ENCODE peak calls at places on chromosomes 13 and 19, in nine cellular contexts. One of them, this sample, is unnamed.

GRCh38 chr13:42600943-42601342 is 27.0 kb downstream of the TNFSF11 start:
- DNase-seq in activated CD8-positive, alpha-beta memory T cell treated with anti-CD3 and anti-CD28 coated beads for 48 hours: no peak
- DNase-seq in NCI-H1930: no peak
- DNase-seq in HT1080: peak
- DNase-seq in cardiac muscle cell: peak
- DNase-seq in heart right ventricle: no peak
- DNase-seq in activated CD4-positive, alpha-beta T cell treated with anti-CD3 and anti-CD28 coated beads for 24 hours: no peak
- DNase-seq in spleen: no peak
- DNase-seq in posterior cingulate gyrus: no peak
- DNase-seq in this sample: peak

GRCh38 chr13:110838867-110839538 is 75.9 kb downstream of the ANKRD10 start:
- DNase-seq in activated CD8-positive, alpha-beta memory T cell treated with anti-CD3 and anti-CD28 coated beads for 48 hours: no peak
- DNase-seq in NCI-H1930: no peak
- DNase-seq in HT1080: no peak
- DNase-seq in cardiac muscle cell: no peak
- DNase-seq in heart right ventricle: no peak
- DNase-seq in activated CD4-positive, alpha-beta T cell treated with anti-CD3 and anti-CD28 coated beads for 24 hours: no peak
- DNase-seq in spleen: no peak
- DNase-seq in posterior cingulate gyrus: no peak
- DNase-seq in this sample: no peak

GRCh38 chr19:33403973-33404304 is 30.4 kb downstream of the CEBPG start:
- DNase-seq in activated CD8-positive, alpha-beta memory T cell treated with anti-CD3 and anti-CD28 coated beads for 48 hours: no peak
- DNase-seq in NCI-H1930: no peak
- DNase-seq in HT1080: no peak
- DNase-seq in cardiac muscle cell: no peak
- DNase-seq in heart right ventricle: no peak
- DNase-seq in activated CD4-positive, alpha-beta T cell treated with anti-CD3 and anti-CD28 coated beads for 24 hours: no peak
- DNase-seq in spleen: no peak
- DNase-seq in posterior cingulate gyrus: no peak
- DNase-seq in this sample: no peak

GRCh38 chr19:4578552-4579248 is 19.2 kb upstream of the SEMA6B start:
- DNase-seq in activated CD8-positive, alpha-beta memory T cell treated with anti-CD3 and anti-CD28 coated beads for 48 hours: no peak
- DNase-seq in NCI-H1930: no peak
- DNase-seq in HT1080: no peak
- DNase-seq in cardiac muscle cell: no peak
- DNase-seq in heart right ventricle: no peak
- DNase-seq in activated CD4-positive, alpha-beta T cell treated with anti-CD3 and anti-CD28 coated beads for 24 hours: no peak
- DNase-seq in spleen: no peak
- DNase-seq in posterior cingulate gyrus: no peak
- DNase-seq in this sample: no peak

GRCh38 chr13:112129557-112129956 is 62.6 kb downstream of the SOX1 start:
- DNase-seq in activated CD8-positive, alpha-beta memory T cell treated with anti-CD3 and anti-CD28 coated beads for 48 hours: no peak
- DNase-seq in NCI-H1930: no peak
- DNase-seq in HT1080: no peak
- DNase-seq in cardiac muscle cell: no peak
- DNase-seq in heart right ventricle: no peak
- DNase-seq in activated CD4-positive, alpha-beta T cell treated with anti-CD3 and anti-CD28 coated beads for 24 hours: no peak
- DNase-seq in spleen: peak
- DNase-seq in posterior cingulate gyrus: no peak
- DNase-seq in this sample: no peak

GRCh38 chr19:679418-680286 is 3.5 kb downstream of the FSTL3 start:
- DNase-seq in activated CD8-positive, alpha-beta memory T cell treated with anti-CD3 and anti-CD28 coated beads for 48 hours: no peak
- DNase-seq in NCI-H1930: no peak
- DNase-seq in HT1080: no peak
- DNase-seq in cardiac muscle cell: peak
- DNase-seq in heart right ventricle: peak
- DNase-seq in activated CD4-positive, alpha-beta T cell treated with anti-CD3 and anti-CD28 coated beads for 24 hours: no peak
- DNase-seq in spleen: peak
- DNase-seq in posterior cingulate gyrus: no peak
- DNase-seq in this sample: peak

GRCh38 chr13:45897562-45897961 is 46.0 kb upstream of the SIAH3 start:
- DNase-seq in activated CD8-positive, alpha-beta memory T cell treated with anti-CD3 and anti-CD28 coated beads for 48 hours: no peak
- DNase-seq in NCI-H1930: no peak
- DNase-seq in HT1080: no peak
- DNase-seq in cardiac muscle cell: no peak
- DNase-seq in heart right ventricle: no peak
- DNase-seq in activated CD4-positive, alpha-beta T cell treated with anti-CD3 and anti-CD28 coated beads for 24 hours: no peak
- DNase-seq in spleen: no peak
- DNase-seq in posterior cingulate gyrus: no peak
- DNase-seq in this sample: no peak

GRCh38 chr13:106530209-106530906 is 5.1 kb downstream of the EFNB2 start:
- DNase-seq in activated CD8-positive, alpha-beta memory T cell treated with anti-CD3 and anti-CD28 coated beads for 48 hours: no peak
- DNase-seq in NCI-H1930: no peak
- DNase-seq in HT1080: no peak
- DNase-seq in cardiac muscle cell: no peak
- DNase-seq in heart right ventricle: no peak
- DNase-seq in activated CD4-positive, alpha-beta T cell treated with anti-CD3 and anti-CD28 coated beads for 24 hours: no peak
- DNase-seq in spleen: no peak
- DNase-seq in posterior cingulate gyrus: no peak
- DNase-seq in this sample: peak

GRCh38 chr19:45097776-45098520 is 5.0 kb downstream of the PPP1R37 start:
- DNase-seq in activated CD8-positive, alpha-beta memory T cell treated with anti-CD3 and anti-CD28 coated beads for 48 hours: no peak
- DNase-seq in NCI-H1930: no peak
- DNase-seq in HT1080: peak
- DNase-seq in cardiac muscle cell: peak
- DNase-seq in heart right ventricle: no peak
- DNase-seq in activated CD4-positive, alpha-beta T cell treated with anti-CD3 and anti-CD28 coated beads for 24 hours: no peak
- DNase-seq in spleen: no peak
- DNase-seq in posterior cingulate gyrus: peak
- DNase-seq in this sample: peak

GRCh38 chr13:100673376-100673830 is 1.2 kb downstream of the TMTC4 start:
- DNase-seq in activated CD8-positive, alpha-beta memory T cell treated with anti-CD3 and anti-CD28 coated beads for 48 hours: no peak
- DNase-seq in NCI-H1930: no peak
- DNase-seq in HT1080: no peak
- DNase-seq in cardiac muscle cell: no peak
- DNase-seq in heart right ventricle: peak
- DNase-seq in activated CD4-positive, alpha-beta T cell treated with anti-CD3 and anti-CD28 coated beads for 24 hours: no peak
- DNase-seq in spleen: peak
- DNase-seq in posterior cingulate gyrus: no peak
- DNase-seq in this sample: no peak

GRCh38 chr13:92842145-92842544 is 384.5 kb upstream of the GPC6 start:
- DNase-seq in activated CD8-positive, alpha-beta memory T cell treated with anti-CD3 and anti-CD28 coated beads for 48 hours: no peak
- DNase-seq in NCI-H1930: no peak
- DNase-seq in HT1080: peak
- DNase-seq in cardiac muscle cell: peak
- DNase-seq in heart right ventricle: no peak
- DNase-seq in activated CD4-positive, alpha-beta T cell treated with anti-CD3 and anti-CD28 coated beads for 24 hours: no peak
- DNase-seq in spleen: no peak
- DNase-seq in posterior cingulate gyrus: no peak
- DNase-seq in this sample: no peak

GRCh38 chr13:51821666-51822065 is 17.7 kb upstream of the DHRS12 start:
- DNase-seq in activated CD8-positive, alpha-beta memory T cell treated with anti-CD3 and anti-CD28 coated beads for 48 hours: no peak
- DNase-seq in NCI-H1930: no peak
- DNase-seq in HT1080: no peak
- DNase-seq in cardiac muscle cell: no peak
- DNase-seq in heart right ventricle: no peak
- DNase-seq in activated CD4-positive, alpha-beta T cell treated with anti-CD3 and anti-CD28 coated beads for 24 hours: no peak
- DNase-seq in spleen: no peak
- DNase-seq in posterior cingulate gyrus: no peak
- DNase-seq in this sample: no peak

GRCh38 chr13:60617863-60618733 is 221.1 kb downstream of the TDRD3 start:
- DNase-seq in activated CD8-positive, alpha-beta memory T cell treated with anti-CD3 and anti-CD28 coated beads for 48 hours: no peak
- DNase-seq in NCI-H1930: no peak
- DNase-seq in HT1080: peak
- DNase-seq in cardiac muscle cell: peak
- DNase-seq in heart right ventricle: no peak
- DNase-seq in activated CD4-positive, alpha-beta T cell treated with anti-CD3 and anti-CD28 coated beads for 24 hours: no peak
- DNase-seq in spleen: no peak
- DNase-seq in posterior cingulate gyrus: no peak
- DNase-seq in this sample: peak

GRCh38 chr19:19597809-19598306 is 20.6 kb downstream of the PBX4 start:
- DNase-seq in activated CD8-positive, alpha-beta memory T cell treated with anti-CD3 and anti-CD28 coated beads for 48 hours: no peak
- DNase-seq in NCI-H1930: no peak
- DNase-seq in HT1080: no peak
- DNase-seq in cardiac muscle cell: no peak
- DNase-seq in heart right ventricle: no peak
- DNase-seq in activated CD4-positive, alpha-beta T cell treated with anti-CD3 and anti-CD28 coated beads for 24 hours: no peak
- DNase-seq in spleen: no peak
- DNase-seq in posterior cingulate gyrus: no peak
- DNase-seq in this sample: peak

GRCh38 chr13:50809133-50810090 is 34.1 kb downstream of the DLEU7 start:
- DNase-seq in activated CD8-positive, alpha-beta memory T cell treated with anti-CD3 and anti-CD28 coated beads for 48 hours: no peak
- DNase-seq in NCI-H1930: no peak
- DNase-seq in HT1080: no peak
- DNase-seq in cardiac muscle cell: no peak
- DNase-seq in heart right ventricle: no peak
- DNase-seq in activated CD4-positive, alpha-beta T cell treated with anti-CD3 and anti-CD28 coated beads for 24 hours: no peak
- DNase-seq in spleen: no peak
- DNase-seq in posterior cingulate gyrus: no peak
- DNase-seq in this sample: no peak

GRCh38 chr13:21846605-21847004 is 175.7 kb downstream of the FGF9 start:
- DNase-seq in activated CD8-positive, alpha-beta memory T cell treated with anti-CD3 and anti-CD28 coated beads for 48 hours: no peak
- DNase-seq in NCI-H1930: no peak
- DNase-seq in HT1080: no peak
- DNase-seq in cardiac muscle cell: no peak
- DNase-seq in heart right ventricle: no peak
- DNase-seq in activated CD4-positive, alpha-beta T cell treated with anti-CD3 and anti-CD28 coated beads for 24 hours: no peak
- DNase-seq in spleen: no peak
- DNase-seq in posterior cingulate gyrus: no peak
- DNase-seq in this sample: no peak

GRCh38 chr19:14061081-14061749 is 661 bp downstream of the PALM3 start:
- DNase-seq in activated CD8-positive, alpha-beta memory T cell treated with anti-CD3 and anti-CD28 coated beads for 48 hours: no peak
- DNase-seq in NCI-H1930: no peak
- DNase-seq in HT1080: no peak
- DNase-seq in cardiac muscle cell: peak
- DNase-seq in heart right ventricle: no peak
- DNase-seq in activated CD4-positive, alpha-beta T cell treated with anti-CD3 and anti-CD28 coated beads for 24 hours: no peak
- DNase-seq in spleen: no peak
- DNase-seq in posterior cingulate gyrus: no peak
- DNase-seq in this sample: no peak

GRCh38 chr13:73781384-73781783 is 352.8 kb downstream of the KLF12 start:
- DNase-seq in activated CD8-positive, alpha-beta memory T cell treated with anti-CD3 and anti-CD28 coated beads for 48 hours: no peak
- DNase-seq in NCI-H1930: no peak
- DNase-seq in HT1080: no peak
- DNase-seq in cardiac muscle cell: no peak
- DNase-seq in heart right ventricle: no peak
- DNase-seq in activated CD4-positive, alpha-beta T cell treated with anti-CD3 and anti-CD28 coated beads for 24 hours: no peak
- DNase-seq in spleen: no peak
- DNase-seq in posterior cingulate gyrus: no peak
- DNase-seq in this sample: no peak

GRCh38 chr13:112027250-112027649 is 39.7 kb upstream of the SOX1 start:
- DNase-seq in activated CD8-positive, alpha-beta memory T cell treated with anti-CD3 and anti-CD28 coated beads for 48 hours: no peak
- DNase-seq in NCI-H1930: no peak
- DNase-seq in HT1080: no peak
- DNase-seq in cardiac muscle cell: no peak
- DNase-seq in heart right ventricle: no peak
- DNase-seq in activated CD4-positive, alpha-beta T cell treated with anti-CD3 and anti-CD28 coated beads for 24 hours: no peak
- DNase-seq in spleen: no peak
- DNase-seq in posterior cingulate gyrus: no peak
- DNase-seq in this sample: no peak

GRCh38 chr13:84658881-84659661 is 776.8 kb upstream of the SLITRK1 start:
- DNase-seq in activated CD8-positive, alpha-beta memory T cell treated with anti-CD3 and anti-CD28 coated beads for 48 hours: no peak
- DNase-seq in NCI-H1930: no peak
- DNase-seq in HT1080: no peak
- DNase-seq in cardiac muscle cell: peak
- DNase-seq in heart right ventricle: no peak
- DNase-seq in activated CD4-positive, alpha-beta T cell treated with anti-CD3 and anti-CD28 coated beads for 24 hours: no peak
- DNase-seq in spleen: no peak
- DNase-seq in posterior cingulate gyrus: no peak
- DNase-seq in this sample: no peak

GRCh38 chr13:22839554-22840286 is 341.1 kb upstream of the SGCG start:
- DNase-seq in activated CD8-positive, alpha-beta memory T cell treated with anti-CD3 and anti-CD28 coated beads for 48 hours: no peak
- DNase-seq in NCI-H1930: no peak
- DNase-seq in HT1080: no peak
- DNase-seq in cardiac muscle cell: no peak
- DNase-seq in heart right ventricle: no peak
- DNase-seq in activated CD4-positive, alpha-beta T cell treated with anti-CD3 and anti-CD28 coated beads for 24 hours: no peak
- DNase-seq in spleen: no peak
- DNase-seq in posterior cingulate gyrus: no peak
- DNase-seq in this sample: no peak

GRCh38 chr13:71867101-71867814 is at the start of gene DACH1:
- DNase-seq in activated CD8-positive, alpha-beta memory T cell treated with anti-CD3 and anti-CD28 coated beads for 48 hours: no peak
- DNase-seq in NCI-H1930: no peak
- DNase-seq in HT1080: peak
- DNase-seq in cardiac muscle cell: peak
- DNase-seq in heart right ventricle: peak
- DNase-seq in activated CD4-positive, alpha-beta T cell treated with anti-CD3 and anti-CD28 coated beads for 24 hours: no peak
- DNase-seq in spleen: peak
- DNase-seq in posterior cingulate gyrus: no peak
- DNase-seq in this sample: no peak

GRCh38 chr19:2221250-2221831 is 14.8 kb downstream of the PLEKHJ1 start:
- DNase-seq in activated CD8-positive, alpha-beta memory T cell treated with anti-CD3 and anti-CD28 coated beads for 48 hours: no peak
- DNase-seq in NCI-H1930: no peak
- DNase-seq in HT1080: no peak
- DNase-seq in cardiac muscle cell: no peak
- DNase-seq in heart right ventricle: no peak
- DNase-seq in activated CD4-positive, alpha-beta T cell treated with anti-CD3 and anti-CD28 coated beads for 24 hours: no peak
- DNase-seq in spleen: no peak
- DNase-seq in posterior cingulate gyrus: no peak
- DNase-seq in this sample: peak

This sample was measured in lung microvascular endothelial cell.